ENCODE peak calls at places on chromosome 10, in four cellular contexts. One of them, this sample, is unnamed.

GRCh38 chr10:61166065-61166464 is 222.1 kb upstream of the RHOBTB1 start:
- DNase-seq in putamen: no peak
- DNase-seq in A172: no peak
- DNase-seq in mammary epithelial cell: no peak
- DNase-seq in this sample: no peak

GRCh38 chr10:77710081-77710551 is 72.5 kb upstream of the KCNMA1 start:
- DNase-seq in A172: no peak
- DNase-seq in mammary epithelial cell: no peak
- DNase-seq in putamen: no peak
- DNase-seq in this sample: no peak

GRCh38 chr10:6924166-6924565 is 344.1 kb upstream of the PRKCQ start:
- DNase-seq in A172: peak; percentile 75
- DNase-seq in mammary epithelial cell: peak; percentile 76
- DNase-seq in putamen: no peak
- DNase-seq in this sample: no peak

GRCh38 chr10:29725133-29725720 is 90.5 kb upstream of the SVIL start:
- DNase-seq in A172: peak; percentile 37
- DNase-seq in mammary epithelial cell: no peak
- DNase-seq in putamen: no peak
- DNase-seq in this sample: peak; percentile 61

GRCh38 chr10:78567680-78568453 is 500.9 kb upstream of the ZMIZ1 start:
- DNase-seq in A172: no peak
- DNase-seq in mammary epithelial cell: no peak
- DNase-seq in putamen: no peak
- DNase-seq in this sample: no peak

GRCh38 chr10:110352930-110353243 is 48.2 kb upstream of the SMNDC1 start:
- DNase-seq in putamen: no peak
- DNase-seq in A172: no peak
- DNase-seq in mammary epithelial cell: no peak
- DNase-seq in this sample: no peak

GRCh38 chr10:17238445-17239275 is 10.6 kb downstream of the VIM start:
- DNase-seq in A172: peak; percentile 67
- DNase-seq in putamen: no peak
- DNase-seq in mammary epithelial cell: peak; percentile 63
- DNase-seq in this sample: no peak

GRCh38 chr10:132456881-132457280 is 59.9 kb downstream of the PWWP2B start:
- DNase-seq in mammary epithelial cell: no peak
- DNase-seq in A172: no peak
- DNase-seq in putamen: no peak
- DNase-seq in this sample: no peak